ENCODE peak calls at places on chromosome 3, in eight cellular contexts. One of them, this sample, is unnamed. For H3K4me1, the result is how much of the 10 kb centered on the place peaks cover.

GRCh38 chr3:195587824-195588223 is 4.1 kb upstream of the APOD start:
- DNase-seq in kidney: no peak
- DNase-seq in endothelial cell of umbilical vein: no peak
- DNase-seq in HCT116: no peak
- DNase-seq in DND-41: no peak
- DNase-seq in HepG2: no peak
- DNase-seq in IMR-90: no peak
- DNase-seq in PC-3: no peak
- DNase-seq in this sample: no peak

GRCh38 chr3:69370945-69371301 is 15.0 kb downstream of the FRMD4B start:
- DNase-seq in HCT116: no peak
- DNase-seq in kidney: no peak
- DNase-seq in HepG2: no peak
- DNase-seq in endothelial cell of umbilical vein: no peak
- DNase-seq in PC-3: no peak
- DNase-seq in DND-41: peak
- DNase-seq in IMR-90: no peak
- DNase-seq in this sample: no peak

GRCh38 chr3:177930771-177931170 is 605.5 kb upstream of the KCNMB2 start:
- DNase-seq in HepG2: no peak
- DNase-seq in IMR-90: no peak
- DNase-seq in PC-3: peak
- DNase-seq in HCT116: no peak
- DNase-seq in DND-41: no peak
- DNase-seq in kidney: no peak
- DNase-seq in endothelial cell of umbilical vein: no peak
- DNase-seq in this sample: no peak

GRCh38 chr3:90069748-90070147 is 962.3 kb downstream of the EPHA3 start:
- DNase-seq in PC-3: no peak
- DNase-seq in kidney: no peak
- DNase-seq in HepG2: no peak
- DNase-seq in DND-41: no peak
- DNase-seq in endothelial cell of umbilical vein: no peak
- DNase-seq in IMR-90: no peak
- DNase-seq in HCT116: no peak
- DNase-seq in this sample: no peak

GRCh38 chr3:10259036-10259435 is 10.8 kb downstream of the TATDN2 start:
- DNase-seq in HepG2: no peak
- DNase-seq in kidney: no peak
- DNase-seq in HCT116: no peak
- DNase-seq in endothelial cell of umbilical vein: no peak
- DNase-seq in DND-41: no peak
- DNase-seq in PC-3: no peak
- DNase-seq in IMR-90: no peak
- DNase-seq in this sample: no peak

GRCh38 chr3:113275876-113276580 is 64.7 kb downstream of the BOC start:
- DNase-seq in HCT116: no peak
- DNase-seq in kidney: peak
- DNase-seq in IMR-90: peak
- DNase-seq in DND-41: no peak
- DNase-seq in endothelial cell of umbilical vein: peak
- DNase-seq in PC-3: peak
- DNase-seq in HepG2: peak
- DNase-seq in this sample: no peak

GRCh38 chr3:109532257-109533216 is 195.2 kb upstream of the DPPA4 start:
- DNase-seq in kidney: no peak
- DNase-seq in PC-3: peak
- DNase-seq in IMR-90: peak
- DNase-seq in DND-41: peak
- DNase-seq in HCT116: peak
- DNase-seq in HepG2: peak
- DNase-seq in endothelial cell of umbilical vein: no peak
- DNase-seq in this sample: peak

GRCh38 chr3:13237776-13238490 is 164.7 kb upstream of the IQSEC1 start:
- DNase-seq in DND-41: no peak
- DNase-seq in kidney: no peak
- DNase-seq in HepG2: no peak
- DNase-seq in IMR-90: no peak
- DNase-seq in PC-3: no peak
- DNase-seq in endothelial cell of umbilical vein: no peak
- DNase-seq in HCT116: no peak
- DNase-seq in this sample: no peak

GRCh38 chr3:169836058-169836941 is 23.6 kb upstream of the LRRC34 start:
- DNase-seq in endothelial cell of umbilical vein: no peak
- DNase-seq in HepG2: no peak
- DNase-seq in HCT116: no peak
- DNase-seq in IMR-90: peak
- DNase-seq in PC-3: no peak
- DNase-seq in kidney: no peak
- DNase-seq in DND-41: no peak
- DNase-seq in this sample: no peak

GRCh38 chr3:64441861-64442260 is 216.6 kb upstream of the PRICKLE2 start:
- DNase-seq in DND-41: no peak
- DNase-seq in PC-3: no peak
- DNase-seq in IMR-90: peak
- DNase-seq in kidney: no peak
- DNase-seq in HepG2: no peak
- DNase-seq in endothelial cell of umbilical vein: no peak
- DNase-seq in HCT116: no peak
- DNase-seq in this sample: no peak

GRCh38 chr3:164155386-164155785 is 922.9 kb downstream of the SI start:
- DNase-seq in IMR-90: no peak
- DNase-seq in HepG2: no peak
- DNase-seq in HCT116: no peak
- DNase-seq in endothelial cell of umbilical vein: no peak
- DNase-seq in PC-3: peak
- DNase-seq in kidney: no peak
- DNase-seq in DND-41: no peak
- DNase-seq in this sample: no peak

GRCh38 chr3:44045476-44046275 is 196.0 kb upstream of the TOPAZ1 start:
- DNase-seq in endothelial cell of umbilical vein: no peak
- DNase-seq in HCT116: no peak
- DNase-seq in DND-41: no peak
- DNase-seq in HepG2: no peak
- DNase-seq in PC-3: peak
- DNase-seq in kidney: peak
- DNase-seq in IMR-90: no peak
- DNase-seq in this sample: peak

GRCh38 chr3:80060664-80061063 is 292.9 kb upstream of the ROBO1 start:
- DNase-seq in IMR-90: no peak
- DNase-seq in DND-41: no peak
- DNase-seq in endothelial cell of umbilical vein: peak
- DNase-seq in HCT116: no peak
- DNase-seq in PC-3: peak
- DNase-seq in kidney: no peak
- DNase-seq in HepG2: no peak
- DNase-seq in this sample: no peak

GRCh38 chr3:144774897-144775296 is 803.3 kb downstream of the DIPK2A start:
- DNase-seq in HCT116: no peak
- DNase-seq in PC-3: no peak
- DNase-seq in kidney: no peak
- DNase-seq in DND-41: no peak
- DNase-seq in IMR-90: no peak
- DNase-seq in endothelial cell of umbilical vein: no peak
- DNase-seq in HepG2: no peak
- DNase-seq in this sample: no peak

GRCh38 chr3:69444980-69445379 is 59.1 kb upstream of the FRMD4B start:
- DNase-seq in kidney: no peak
- DNase-seq in HepG2: no peak
- DNase-seq in HCT116: no peak
- DNase-seq in DND-41: no peak
- DNase-seq in IMR-90: peak
- DNase-seq in PC-3: peak
- DNase-seq in endothelial cell of umbilical vein: no peak
- DNase-seq in this sample: no peak

GRCh38 chr3:157606392-157607197 is 103.4 kb upstream of the VEPH1 start:
- DNase-seq in PC-3: peak
- DNase-seq in endothelial cell of umbilical vein: peak
- DNase-seq in IMR-90: peak
- DNase-seq in HepG2: peak
- DNase-seq in kidney: peak
- DNase-seq in HCT116: peak
- DNase-seq in DND-41: peak
- DNase-seq in this sample: peak

GRCh38 chr3:72606005-72606800 is 242.0 kb downstream of the SHQ1 start:
- DNase-seq in DND-41: no peak
- DNase-seq in HepG2: peak
- DNase-seq in IMR-90: no peak
- DNase-seq in HCT116: no peak
- DNase-seq in PC-3: peak
- DNase-seq in endothelial cell of umbilical vein: no peak
- DNase-seq in kidney: no peak
- DNase-seq in this sample: no peak

GRCh38 chr3:71868891-71869290 is 83.9 kb upstream of the PROK2 start:
- DNase-seq in HepG2: no peak
- DNase-seq in kidney: no peak
- DNase-seq in PC-3: no peak
- DNase-seq in HCT116: no peak
- DNase-seq in endothelial cell of umbilical vein: no peak
- DNase-seq in DND-41: no peak
- DNase-seq in IMR-90: no peak
- DNase-seq in this sample: no peak

GRCh38 chr3:180855364-180855763 is 57.1 kb upstream of the FXR1 start:
- DNase-seq in kidney: no peak
- DNase-seq in HepG2: peak
- DNase-seq in DND-41: no peak
- DNase-seq in endothelial cell of umbilical vein: peak
- DNase-seq in PC-3: peak
- DNase-seq in HCT116: peak
- DNase-seq in IMR-90: no peak
- DNase-seq in this sample: no peak

GRCh38 chr3:197003461-197004385 is 25.9 kb downstream of the MELTF start:
- DNase-seq in DND-41: peak
- DNase-seq in endothelial cell of umbilical vein: no peak
- DNase-seq in PC-3: peak
- DNase-seq in HepG2: no peak
- DNase-seq in IMR-90: no peak
- DNase-seq in HCT116: no peak
- DNase-seq in kidney: peak
- DNase-seq in this sample: peak
- H3K9ac ChIP-seq in DND-41: peak
- H3K9ac ChIP-seq in endothelial cell of umbilical vein: peak
- H3K9ac ChIP-seq in PC-3: peak
- H3K9ac ChIP-seq in HepG2: peak
- H3K9ac ChIP-seq in IMR-90: peak
- H3K9ac ChIP-seq in HCT116: peak
- H3K9ac ChIP-seq in kidney: no peak
- H3K9ac ChIP-seq in this sample: peak

DNA sequence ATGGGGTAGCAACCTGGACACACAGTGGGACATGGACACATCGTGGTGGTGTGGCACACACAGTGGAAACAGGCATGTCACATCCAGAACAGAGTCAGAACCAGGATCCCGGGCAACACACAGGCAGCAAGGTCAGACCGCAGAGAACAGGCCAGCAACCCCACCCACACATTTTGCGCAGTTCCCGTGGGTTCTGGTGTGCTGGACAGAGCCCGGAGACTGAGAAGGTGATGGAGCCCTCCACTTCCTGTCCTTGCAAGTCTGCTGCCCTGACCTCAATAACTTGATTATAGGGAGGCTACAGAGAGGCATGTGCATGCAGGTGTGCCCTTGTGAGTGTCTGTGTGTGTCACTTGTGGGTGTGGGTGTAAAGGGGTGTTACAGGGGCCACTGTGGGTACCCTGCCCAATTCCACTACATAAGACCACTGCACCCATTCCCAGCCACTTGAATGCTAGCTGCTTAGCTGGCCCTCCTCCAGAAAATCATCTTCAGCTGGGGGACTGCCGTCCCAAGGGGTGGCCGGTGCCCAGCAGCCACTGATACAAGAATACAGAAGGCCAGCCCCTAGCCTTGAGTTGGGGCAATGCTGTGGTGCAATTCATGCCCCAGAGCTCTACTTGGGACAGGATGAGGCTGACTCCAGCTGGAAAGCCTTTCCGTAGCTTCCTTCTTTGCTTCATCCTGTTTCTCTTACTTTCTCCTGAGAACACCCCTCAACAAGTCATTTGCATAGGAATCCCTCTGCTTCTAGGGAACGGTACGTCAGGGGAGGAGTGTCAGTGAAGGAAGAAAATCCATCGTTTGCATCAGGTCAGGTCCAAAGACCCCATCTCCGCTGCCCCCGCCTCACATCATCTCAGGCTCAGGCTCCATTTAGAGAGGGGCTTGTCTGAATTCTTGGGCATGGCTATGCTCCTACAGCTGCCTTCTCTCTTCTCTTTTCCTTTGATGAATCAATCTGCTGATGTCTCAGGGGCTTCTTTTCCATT is 72.1 kb downstream of the SCN5A start:
- DNase-seq in DND-41: no peak
- DNase-seq in HCT116: no peak
- DNase-seq in endothelial cell of umbilical vein: no peak
- DNase-seq in IMR-90: no peak
- DNase-seq in kidney: peak
- DNase-seq in PC-3: no peak
- DNase-seq in HepG2: no peak
- DNase-seq in this sample: no peak
- H3K4me1 ChIP-seq in DND-41: under half
- H3K4me1 ChIP-seq in HCT116: under half
- H3K4me1 ChIP-seq in endothelial cell of umbilical vein: under half
- H3K4me1 ChIP-seq in IMR-90: under half
- H3K4me1 ChIP-seq in kidney: under half
- H3K4me1 ChIP-seq in PC-3: under half
- H3K4me1 ChIP-seq in HepG2: under half
- H3K4me1 ChIP-seq in this sample: under half

GRCh38 chr3:58333206-58334012 is 717 bp downstream of the PXK start:
- DNase-seq in kidney: peak
- DNase-seq in IMR-90: no peak
- DNase-seq in PC-3: peak
- DNase-seq in HepG2: no peak
- DNase-seq in DND-41: peak
- DNase-seq in endothelial cell of umbilical vein: peak
- DNase-seq in HCT116: no peak
- DNase-seq in this sample: peak
- TF ChIP-seq CTCF in kidney: peak
- TF ChIP-seq CTCF in IMR-90: no peak
- TF ChIP-seq CTCF in PC-3: peak
- TF ChIP-seq CTCF in HepG2: peak
- TF ChIP-seq CTCF in DND-41: peak
- TF ChIP-seq CTCF in endothelial cell of umbilical vein: no peak
- TF ChIP-seq CTCF in HCT116: peak
- TF ChIP-seq CTCF in this sample: no peak

DNA sequence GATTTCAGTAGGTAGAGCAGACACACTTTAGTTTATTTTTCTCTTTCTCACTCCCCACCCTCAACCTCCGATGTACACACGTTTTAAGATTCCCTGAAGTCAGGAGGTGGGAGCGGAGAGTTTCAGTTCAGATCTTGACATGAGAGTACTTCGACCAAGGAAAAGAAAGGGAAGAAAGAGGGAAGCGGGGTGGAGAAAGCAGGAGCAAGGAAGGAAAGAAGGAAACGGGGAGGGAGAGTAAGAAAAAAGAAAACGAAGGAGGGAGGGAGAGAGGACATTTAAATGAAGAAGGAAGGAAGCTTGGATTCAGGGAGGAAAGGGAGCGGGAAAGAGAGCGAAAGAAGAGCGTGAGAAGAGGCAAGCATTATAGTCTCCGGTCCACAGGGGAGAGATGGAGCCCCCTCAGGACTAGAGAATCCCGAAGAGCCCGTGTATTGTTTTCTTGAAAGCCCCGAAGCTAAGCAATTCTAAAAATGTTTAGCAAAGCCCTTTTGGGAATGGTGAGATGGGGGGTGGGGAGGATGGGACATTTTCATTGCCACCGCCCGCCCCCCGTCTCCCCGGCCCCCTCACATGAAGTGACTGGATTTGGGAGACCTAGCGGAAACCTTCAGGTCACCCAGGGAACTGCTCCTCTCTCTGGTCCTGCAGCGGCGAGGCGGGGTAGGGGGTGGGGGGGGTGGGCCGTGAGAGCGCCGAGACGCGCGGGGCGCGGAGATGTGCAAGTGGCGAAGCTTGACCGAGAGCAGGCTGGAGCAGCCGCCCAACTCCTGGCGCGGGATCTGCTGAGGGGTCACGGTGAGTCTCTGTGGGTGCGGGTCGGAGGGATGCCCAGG is 942 bp upstream of the MME start:
- DNase-seq in kidney: no peak
- DNase-seq in IMR-90: peak
- DNase-seq in DND-41: peak
- DNase-seq in endothelial cell of umbilical vein: peak
- DNase-seq in HepG2: no peak
- DNase-seq in HCT116: no peak
- DNase-seq in PC-3: no peak
- DNase-seq in this sample: no peak
- H3K9ac ChIP-seq in kidney: no peak
- H3K9ac ChIP-seq in IMR-90: peak
- H3K9ac ChIP-seq in DND-41: peak
- H3K9ac ChIP-seq in endothelial cell of umbilical vein: peak
- H3K9ac ChIP-seq in HepG2: no peak
- H3K9ac ChIP-seq in HCT116: no peak
- H3K9ac ChIP-seq in PC-3: no peak
- H3K9ac ChIP-seq in this sample: no peak